ENCODE peak calls at places on chromosomes 16 and 17, in ten cellular contexts. X is IMR-90, L is esophagus squamous epithelium, F is stomach, B is lower leg skin, R is right lobe of liver, A is HCT116, N is breast epithelium, V is heart left ventricle, Z is uterus. U is an unnamed sample.

GRCh38 chr17:77436058-77436442 is 295.3 kb downstream of the SEC14L1 start:
- DNase-seq in R (no peak), N (no peak), B (no peak), Z (no peak), L (no peak), V (no peak), A (no peak), X (peak), F (no peak), U (no peak)

GRCh38 chr16:56637814-56638750 is at the start of gene MT1A:
- DNase-seq in B (peak), X (peak), Z (peak), L (no peak), V (peak), R (peak), A (no peak), N (peak), F (peak), U (peak)

GRCh38 chr17:63842540-63843386 is at the start of gene SMARCD2:
- DNase-seq in R (peak), X (peak), L (peak), B (peak), F (peak), V (peak), Z (peak), A (peak), N (peak), U (peak)

GRCh38 chr16:53041196-53041977 is 11.3 kb downstream of the CHD9NB start:
- DNase-seq in R (no peak), N (peak), V (peak), A (no peak), Z (peak), F (peak), B (no peak), L (no peak), X (peak), U (peak)

GRCh38 chr17:75344664-75345063 is 55.4 kb upstream of the SLC25A19 start:
- DNase-seq in L (no peak), A (no peak), V (no peak), R (no peak), Z (no peak), B (no peak), N (no peak), X (peak), F (no peak), U (no peak)

GRCh38 chr17:28999216-28999615 is 6.6 kb downstream of the SEZ6 start:
- DNase-seq in A (no peak), Z (no peak), L (no peak), F (no peak), N (no peak), V (no peak), B (no peak), X (no peak), R (no peak), U (no peak)

GRCh38 chr17:59381716-59382570 is 50.5 kb downstream of the YPEL2 start:
- DNase-seq in L (no peak), Z (peak), B (no peak), F (peak), R (peak), X (no peak), V (peak), A (no peak), N (peak), U (no peak)

GRCh38 chr17:7704601-7705268 is at the start of gene EFNB3:
- DNase-seq in L (no peak), A (no peak), F (no peak), R (no peak), V (no peak), X (no peak), B (no peak), Z (peak), N (no peak), U (peak)

DNA sequence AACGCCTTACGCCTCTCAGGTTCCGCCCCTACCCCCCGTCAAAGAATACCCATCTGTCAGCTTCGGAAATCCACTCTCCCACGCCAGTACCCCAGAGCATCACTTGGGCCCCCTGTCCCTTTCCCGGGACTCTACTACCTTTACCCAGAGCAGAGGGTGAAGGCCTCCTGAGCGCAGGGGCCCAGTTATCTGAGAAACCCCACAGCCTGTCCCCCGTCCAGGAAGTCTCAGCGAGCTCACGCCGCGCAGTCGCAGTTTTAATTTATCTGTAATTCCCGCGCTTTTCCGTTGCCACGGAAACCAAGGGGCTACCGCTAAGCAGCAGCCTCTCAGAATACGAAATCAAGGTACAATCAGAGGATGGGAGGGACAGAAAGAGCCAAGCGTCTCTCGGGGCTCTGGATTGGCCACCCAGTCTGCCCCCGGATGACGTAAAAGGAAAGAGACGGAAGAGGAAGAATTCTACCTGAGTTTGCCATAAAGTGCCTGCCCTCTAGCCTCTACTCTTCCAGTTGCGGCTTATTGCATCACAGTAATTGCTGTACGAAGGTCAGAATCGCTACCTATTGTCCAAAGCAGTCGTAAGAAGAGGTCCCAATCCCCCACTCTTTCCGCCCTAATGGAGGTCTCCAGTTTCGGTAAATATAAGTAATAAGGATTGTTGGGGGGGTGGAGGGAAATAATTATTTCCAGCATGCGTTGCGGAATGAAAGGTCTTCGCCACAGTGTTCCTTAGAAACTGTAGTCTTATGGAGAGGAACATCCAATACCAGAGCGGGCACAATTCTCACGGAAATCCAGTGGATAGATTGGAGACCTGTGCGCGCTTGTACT is at the start of gene BRCA1:
- DNase-seq in F (peak), L (peak), X (peak), Z (peak), R (peak), N (peak), A (peak), V (peak), B (peak), U (no peak)
- TF ChIP-seq POLR2A in F (no peak), L (no peak), X (peak), Z (no peak), R (peak), N (peak), A (peak), V (no peak), B (no peak), U (no peak)

DNA sequence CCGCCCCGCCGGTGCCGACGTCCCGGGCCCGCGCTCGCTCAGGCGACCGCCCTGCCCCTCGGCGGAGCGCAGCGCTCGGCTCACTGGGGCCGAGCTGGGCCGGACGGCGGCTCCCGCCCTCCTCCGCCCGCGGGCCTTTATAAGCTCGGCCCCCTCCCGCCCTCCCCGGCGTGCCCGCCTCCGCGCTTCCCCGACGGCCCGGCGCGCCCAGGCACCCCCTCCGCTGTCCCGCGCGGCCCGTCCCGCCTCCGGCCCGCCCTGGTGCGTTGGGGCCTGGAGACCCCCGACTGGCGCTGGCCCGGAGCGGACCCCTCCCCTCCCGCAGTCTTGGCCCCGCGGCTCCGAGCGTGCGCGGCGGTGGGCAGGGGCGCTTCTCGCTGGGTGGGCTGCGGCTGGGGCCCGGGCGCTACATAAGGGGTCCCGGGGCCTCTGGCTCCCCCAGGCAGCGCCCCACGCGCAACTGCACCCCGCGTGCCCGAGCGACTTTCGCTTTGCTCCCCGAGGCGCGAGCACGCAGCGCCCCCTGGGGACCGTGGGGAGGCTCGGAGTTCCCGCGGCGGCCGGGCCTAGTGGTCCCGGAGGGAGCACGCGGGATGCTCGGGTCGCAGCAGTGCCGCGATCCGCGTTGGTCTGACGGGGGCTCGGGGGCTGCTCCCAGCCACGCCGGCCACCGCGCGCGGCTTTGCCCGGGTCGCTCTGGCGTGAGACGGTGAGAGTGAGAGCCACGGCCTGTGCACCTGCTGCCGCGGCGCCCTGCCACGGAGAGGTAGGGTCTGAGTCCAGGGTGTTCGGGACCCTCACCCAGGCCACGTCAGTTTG is at the start of gene PIEZO1:
- DNase-seq in Z (peak), V (peak), N (peak), L (no peak), B (peak), R (peak), A (no peak), X (peak), F (peak), U (peak)
- TF ChIP-seq POLR2A in Z (peak), V (no peak), N (no peak), L (no peak), B (no peak), R (peak), A (peak), X (peak), F (no peak), U (no peak)

GRCh38 chr17:40561294-40561870 is 3.9 kb downstream of the CCR7 start:
- DNase-seq in N (no peak), X (no peak), R (no peak), B (peak), V (no peak), Z (no peak), F (peak), A (no peak), L (no peak), U (no peak)

GRCh38 chr17:40564195-40564882 is 933 bp downstream of the CCR7 start:
- DNase-seq in A (no peak), L (no peak), X (no peak), B (peak), Z (no peak), V (no peak), R (no peak), F (peak), N (no peak), U (no peak)

GRCh38 chr17:40561871-40562611 is 3.2 kb downstream of the CCR7 start:
- DNase-seq in Z (no peak), N (no peak), L (no peak), B (peak), R (peak), F (peak), A (no peak), X (no peak), V (no peak), U (no peak)

GRCh38 chr17:40563371-40564052 is 1.8 kb downstream of the CCR7 start:
- DNase-seq in V (no peak), B (peak), L (no peak), X (no peak), F (peak), R (peak), A (no peak), Z (no peak), N (no peak), U (no peak)

GRCh38 chr17:40562841-40563370 is 2.4 kb downstream of the CCR7 start:
- DNase-seq in R (no peak), N (no peak), A (no peak), Z (no peak), B (no peak), F (no peak), X (no peak), V (no peak), L (no peak), U (no peak)
- TF ChIP-seq POLR2A in R (no peak), N (no peak), A (no peak), Z (no peak), B (no peak), F (no peak), X (no peak), V (no peak), L (no peak), U (no peak)

GRCh38 chr16:59067207-59067606 is 333.1 kb upstream of the GOT2 start:
- DNase-seq in V (no peak), F (no peak), Z (no peak), L (no peak), X (peak), R (no peak), B (no peak), N (no peak), A (no peak), U (no peak)
- TF ChIP-seq POLR2A in V (no peak), F (no peak), Z (no peak), L (no peak), X (no peak), R (no peak), B (no peak), N (no peak), A (no peak), U (no peak)

DNA sequence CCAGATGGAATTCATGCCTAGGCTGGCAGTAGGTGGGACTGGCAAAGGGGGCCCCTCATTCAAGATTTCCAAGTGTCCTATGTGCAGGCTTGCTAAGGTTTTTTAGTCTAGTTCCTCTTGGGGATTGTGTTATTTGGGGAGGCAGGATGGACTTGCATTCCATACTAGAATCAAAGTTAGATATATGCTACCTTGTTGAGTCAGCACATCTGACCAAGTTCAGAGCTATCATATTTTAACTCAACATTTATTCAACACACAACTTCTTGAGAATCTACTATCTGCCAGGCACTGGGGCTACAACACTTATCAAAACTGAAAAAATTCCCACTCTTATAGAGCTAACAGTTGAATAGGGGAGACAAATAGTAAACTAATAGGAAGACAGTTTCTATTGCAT is 6.7 kb downstream of the GP2 start:
- DNase-seq in X (no peak), V (no peak), Z (no peak), B (no peak), L (no peak), A (no peak), F (no peak), R (no peak), N (no peak), U (no peak)
- TF ChIP-seq POLR2A in X (no peak), V (no peak), Z (no peak), B (no peak), L (no peak), A (no peak), F (no peak), R (no peak), N (no peak), U (no peak)

GRCh38 chr17:31549121-31549524 is 157.6 kb downstream of the RAB11FIP4 start:
- DNase-seq in N (no peak), X (no peak), V (no peak), Z (peak), L (no peak), R (no peak), F (no peak), B (no peak), A (no peak), U (no peak)

GRCh38 chr17:31552568-31552967 is 161.1 kb downstream of the RAB11FIP4 start:
- DNase-seq in V (no peak), N (no peak), Z (no peak), A (no peak), R (no peak), F (no peak), L (no peak), B (no peak), X (no peak), U (no peak)

GRCh38 chr17:31550389-31551056 is 159.0 kb downstream of the RAB11FIP4 start:
- DNase-seq in Z (no peak), R (no peak), N (no peak), A (no peak), F (no peak), V (no peak), L (no peak), B (no peak), X (peak), U (no peak)

GRCh38 chr17:31548709-31549108 is 157.2 kb downstream of the RAB11FIP4 start:
- DNase-seq in Z (no peak), N (no peak), F (no peak), R (no peak), B (no peak), L (no peak), V (no peak), A (no peak), X (no peak), U (no peak)

GRCh38 chr17:31549525-31550388 is 158.3 kb downstream of the RAB11FIP4 start:
- DNase-seq in B (peak), L (peak), A (peak), V (peak), Z (peak), R (peak), F (peak), N (peak), X (peak), U (peak)
- TF ChIP-seq POLR2A in B (no peak), L (no peak), A (peak), V (no peak), Z (no peak), R (peak), F (no peak), N (no peak), X (no peak), U (no peak)

DNA sequence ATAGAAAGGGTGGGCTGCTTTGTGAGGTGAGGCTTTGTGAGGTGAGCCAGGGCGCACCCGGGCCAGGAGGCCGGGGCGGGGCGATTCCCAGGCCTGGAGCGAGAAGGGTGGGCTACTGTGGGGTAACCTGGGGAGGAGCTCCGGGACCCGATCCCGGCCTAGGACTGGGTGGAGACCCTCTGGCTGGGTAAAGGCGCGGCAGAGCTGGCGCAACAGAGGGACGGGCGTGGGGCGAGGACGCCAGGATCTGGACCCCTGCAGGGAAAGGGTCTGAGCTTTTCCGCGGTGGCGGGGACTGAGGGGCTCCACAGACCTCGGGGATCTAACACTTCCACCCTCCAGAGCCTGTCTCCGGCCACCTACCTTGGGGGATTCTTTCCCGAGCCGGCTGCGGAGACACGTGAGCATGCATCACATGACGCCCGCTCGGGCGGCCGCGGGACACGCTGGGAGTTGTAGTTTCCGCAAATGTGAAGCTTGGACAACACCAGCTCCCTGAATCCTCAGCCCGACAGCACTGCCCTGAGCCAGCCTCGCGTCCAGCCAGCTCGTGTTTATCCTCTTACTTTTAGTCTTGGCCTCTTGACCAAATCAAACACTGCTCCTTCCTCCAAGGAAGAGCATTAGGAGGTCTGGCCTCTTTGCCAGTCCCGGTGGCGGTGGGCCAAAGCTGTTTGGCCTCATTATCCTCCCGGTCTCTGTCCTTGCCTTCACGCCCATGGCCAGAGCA is at the start of gene SLC38A7:
- DNase-seq in B (peak), X (peak), F (peak), A (peak), R (peak), V (peak), Z (peak), N (peak), L (peak), U (peak)
- TF ChIP-seq POLR2A in B (no peak), X (peak), F (no peak), A (no peak), R (no peak), V (no peak), Z (no peak), N (no peak), L (no peak), U (no peak)

GRCh38 chr17:56185905-56186783 is 32.9 kb downstream of the ANKFN1 start:
- DNase-seq in L (no peak), X (peak), N (no peak), F (no peak), R (no peak), B (no peak), A (no peak), V (no peak), Z (no peak), U (no peak)
- TF ChIP-seq POLR2A in L (no peak), X (peak), N (no peak), F (no peak), R (no peak), B (no peak), A (no peak), V (no peak), Z (no peak), U (no peak)

U was measured in upper lobe of left lung.